ENCODE peak calls at places on chromosomes 1 and 21, in nine cellular contexts. U is pancreas; E is K562; B is heart left ventricle; Z is CD8-positive, alpha-beta T cell; Q is sigmoid colon; S is IMR-90; W is caudate nucleus; V is mammary epithelial cell. N is an unnamed sample.

GRCh38 chr1:170732262-170732595 is 68.3 kb downstream of the PRRX1 start:
- DNase-seq in Q (no peak), E (no peak), V (no peak), B (no peak), U (no peak), Z (no peak), W (no peak), S (peak), N (no peak)

GRCh38 chr1:23522244-23523013 is 8.6 kb downstream of the E2F2 start:
- DNase-seq in E (no peak), S (peak), V (no peak), Z (no peak), B (no peak), W (no peak), U (no peak), Q (no peak), N (no peak)

GRCh38 chr1:48878191-48878940 is 101.7 kb upstream of the BEND5 start:
- DNase-seq in S (peak), U (no peak), W (no peak), B (no peak), Z (no peak), Q (no peak), V (peak), E (no peak), N (no peak)

GRCh38 chr1:2258996-2259395 is 30.9 kb downstream of the SKI start:
- DNase-seq in V (no peak), Z (peak), B (no peak), W (no peak), S (no peak), E (no peak), U (peak), Q (no peak), N (no peak)

GRCh38 chr1:920008-920407 is 3.7 kb upstream of the SAMD11 start:
- DNase-seq in V (no peak), E (no peak), S (no peak), Z (no peak), U (peak), W (no peak), Q (no peak), B (no peak), N (no peak)

GRCh38 chr1:85274969-85275453 is 1.4 kb downstream of the BCL10 start:
- DNase-seq in B (no peak), V (peak), W (no peak), Z (no peak), E (no peak), Q (no peak), S (peak), U (no peak), N (no peak)

GRCh38 chr1:160359559-160360226 is 7.2 kb upstream of the NHLH1 start:
- DNase-seq in W (no peak), U (no peak), E (no peak), S (peak), Q (no peak), V (no peak), Z (no peak), B (no peak), N (no peak)

GRCh38 chr1:33824321-33824720 is 39.6 kb upstream of the HMGB4 start:
- DNase-seq in S (no peak), V (no peak), Q (no peak), W (no peak), Z (no peak), E (no peak), U (no peak), B (no peak), N (no peak)

GRCh38 chr21:35338881-35339632 is 290.0 kb upstream of the RUNX1 start:
- DNase-seq in U (no peak), S (no peak), W (no peak), Z (no peak), Q (no peak), B (no peak), E (no peak), V (no peak), N (no peak)

GRCh38 chr21:43848771-43849170 is 16.3 kb upstream of the AGPAT3 start:
- DNase-seq in B (no peak), S (no peak), Q (no peak), E (no peak), V (no peak), Z (no peak), W (no peak), U (no peak), N (no peak)

GRCh38 chr1:9561429-9561828 is 22.2 kb downstream of the SLC25A33 start:
- DNase-seq in Q (peak), E (peak), B (no peak), W (no peak), S (peak), Z (no peak), V (peak), U (no peak), N (no peak)

GRCh38 chr1:108643492-108644333 is 17.2 kb downstream of the HENMT1 start:
- DNase-seq in W (no peak), S (peak), Q (no peak), U (no peak), E (peak), Z (peak), V (peak), B (no peak), N (no peak)

GRCh38 chr1:204089044-204089751 is 16.3 kb downstream of the SOX13 start:
- DNase-seq in Q (peak), W (no peak), Z (no peak), S (no peak), B (no peak), U (no peak), E (no peak), V (peak), N (no peak)

GRCh38 chr1:206713910-206714312 is 29.2 kb downstream of the MAPKAPK2 start:
- DNase-seq in B (no peak), W (no peak), Q (peak), E (no peak), U (no peak), S (peak), V (no peak), Z (no peak), N (no peak)
- H3K27ac ChIP-seq in B (peak), W (no peak), Q (peak), E (peak), U (peak), S (no peak), V (no peak), Z (no peak), N (peak)

GRCh38 chr21:29121759-29122158 is 8.7 kb upstream of the MAP3K7CL start:
- DNase-seq in Q (no peak), B (no peak), E (no peak), V (no peak), S (no peak), U (no peak), W (no peak), Z (no peak), N (no peak)
- H3K27ac ChIP-seq in Q (no peak), B (no peak), E (no peak), V (no peak), S (no peak), U (no peak), W (no peak), Z (no peak), N (no peak)

GRCh38 chr21:26106562-26106961 is 64.0 kb downstream of the APP start:
- DNase-seq in S (no peak), B (no peak), V (no peak), Q (no peak), W (no peak), E (no peak), Z (no peak), U (no peak), N (no peak)
- H3K27ac ChIP-seq in S (no peak), B (no peak), V (no peak), Q (no peak), W (no peak), E (no peak), Z (no peak), U (no peak), N (no peak)

DNA sequence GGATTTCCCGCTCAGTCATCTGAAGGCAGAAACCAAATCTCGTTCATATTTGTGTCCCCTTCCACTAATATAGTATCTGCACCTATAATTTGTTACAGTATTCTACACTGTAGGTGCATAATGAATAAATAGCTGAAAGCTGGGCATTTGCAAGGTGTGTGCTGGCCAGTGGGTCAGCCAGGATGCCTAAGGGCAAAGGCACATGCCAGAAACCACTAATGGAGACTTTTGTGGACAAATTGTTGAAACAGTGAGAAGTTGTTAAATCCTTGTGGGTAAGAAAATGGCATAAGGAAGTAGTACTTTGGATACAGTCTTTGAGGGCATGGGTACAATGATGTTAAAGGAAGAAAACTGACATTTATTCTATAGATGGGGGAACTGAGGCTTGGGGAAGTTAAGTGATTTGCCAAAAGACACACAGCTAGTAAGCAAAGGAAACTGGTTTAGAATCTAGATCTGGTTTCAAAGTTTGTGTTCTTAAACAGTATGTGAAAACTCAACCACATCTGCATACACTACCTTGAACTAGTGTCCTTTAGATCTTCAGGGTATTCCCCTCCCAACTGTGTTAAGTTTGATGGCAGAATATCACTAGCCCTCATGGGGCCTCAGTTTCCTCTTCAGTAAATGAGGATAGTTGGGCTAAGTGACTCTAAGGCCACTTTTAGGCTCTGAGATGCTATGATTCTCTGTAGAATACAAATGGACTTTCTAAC is 26.5 kb upstream of the LRRC8C start:
- DNase-seq in Q (no peak), W (no peak), S (no peak), E (no peak), V (no peak), Z (no peak), U (no peak), B (no peak), N (no peak)
- H3K27ac ChIP-seq in Q (no peak), W (no peak), S (no peak), E (no peak), V (no peak), Z (peak), U (no peak), B (peak), N (no peak)

GRCh38 chr1:53050310-53050709 is 11.7 kb upstream of the PODN start:
- DNase-seq in B (no peak), E (no peak), Q (no peak), W (no peak), U (no peak), Z (no peak), S (no peak), V (no peak), N (no peak)
- H3K27ac ChIP-seq in B (peak), E (no peak), Q (no peak), W (no peak), U (no peak), Z (no peak), S (no peak), V (no peak), N (peak)

GRCh38 chr1:53573522-53573921 is 114.3 kb downstream of the DMRTB1 start:
- DNase-seq in V (no peak), S (no peak), U (no peak), Z (no peak), B (no peak), E (no peak), Q (peak), W (no peak), N (no peak)
- H3K27ac ChIP-seq in V (no peak), S (no peak), U (no peak), Z (no peak), B (no peak), E (no peak), Q (no peak), W (no peak), N (no peak)

GRCh38 chr1:232795497-232796068 is 9.6 kb upstream of the MAP10 start:
- DNase-seq in Q (no peak), U (no peak), B (no peak), E (no peak), S (peak), V (no peak), Z (no peak), W (no peak), N (no peak)

GRCh38 chr1:232792949-232793348 is 12.3 kb upstream of the MAP10 start:
- DNase-seq in W (no peak), Q (no peak), U (no peak), B (no peak), S (no peak), E (no peak), Z (no peak), V (no peak), N (no peak)

GRCh38 chr1:232788235-232788872 is 16.9 kb upstream of the MAP10 start:
- DNase-seq in E (no peak), U (no peak), S (no peak), V (no peak), Q (no peak), Z (no peak), B (no peak), W (no peak), N (no peak)

GRCh38 chr1:232789660-232790059 is 15.6 kb upstream of the MAP10 start:
- DNase-seq in W (no peak), E (no peak), V (no peak), Q (no peak), Z (no peak), B (no peak), U (no peak), S (no peak), N (no peak)

DNA sequence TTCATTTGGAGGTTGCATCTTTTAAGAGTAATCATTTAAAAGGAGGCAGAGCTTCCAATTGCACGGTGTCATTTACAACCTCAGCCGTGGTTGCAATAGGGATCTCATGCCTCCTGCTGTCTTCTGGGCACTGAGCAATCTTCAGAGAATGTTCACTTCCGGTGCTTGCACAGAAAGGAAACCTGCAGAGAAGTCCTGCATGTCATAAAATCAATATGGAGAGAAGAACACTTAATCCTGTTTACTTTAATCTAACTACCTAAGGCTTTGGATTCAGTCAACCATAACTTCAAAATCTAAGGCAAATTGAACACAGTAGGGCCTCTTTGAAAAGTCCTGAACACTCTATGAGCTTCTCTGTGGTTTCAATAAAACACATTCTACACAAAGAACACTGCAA is 11.3 kb upstream of the MAP10 start:
- DNase-seq in W (no peak), B (no peak), Z (no peak), U (no peak), S (peak), E (no peak), Q (no peak), V (peak), N (no peak)
- H3K27ac ChIP-seq in W (no peak), B (no peak), Z (no peak), U (no peak), S (no peak), E (no peak), Q (no peak), V (no peak), N (no peak)

GRCh38 chr1:67626495-67627235 is 58.3 kb upstream of the GADD45A start:
- DNase-seq in E (no peak), U (no peak), V (peak), Q (no peak), B (no peak), S (peak), Z (no peak), W (no peak), N (no peak)
- H3K27ac ChIP-seq in E (no peak), U (no peak), V (peak), Q (no peak), B (no peak), S (no peak), Z (no peak), W (no peak), N (no peak)